ENCODE peak calls at places on chromosome 11, in six cellular contexts. I is osteocyte; H is stimulated activated CD4-positive, alpha-beta T cell treated with anti-CD3 and anti-CD28 coated beads, Interleukin-2, amount 100 ng/mL, for 48 hours; F is hypothalamus; B is HuH-7; X is AG20443. K is an unnamed sample.

GRCh38 chr11:8886332-8886731 is 24.7 kb upstream of the AKIP1 start:
- DNase-seq in I (no peak), H (no peak), F (no peak), B (no peak), X (no peak), K (peak)

GRCh38 chr11:34790620-34791019 is 125.6 kb downstream of the APIP start:
- DNase-seq in I (no peak), H (no peak), F (no peak), B (no peak), X (no peak), K (peak)

GRCh38 chr11:8477151-8477550 is 116.9 kb downstream of the STK33 start:
- DNase-seq in I (no peak), H (no peak), F (no peak), B (no peak), X (no peak), K (no peak)

GRCh38 chr11:35523351-35523768 is 2.1 kb downstream of the PAMR1 start:
- DNase-seq in I (no peak), H (no peak), F (no peak), B (no peak), X (peak), K (peak)

GRCh38 chr11:77725433-77725832 is 87.8 kb upstream of the CLNS1A start:
- DNase-seq in I (no peak), H (no peak), F (no peak), B (no peak), X (no peak), K (no peak)

GRCh38 chr11:66856496-66857233 is at the start of gene LRFN4:
- DNase-seq in I (peak), H (peak), F (peak), B (no peak), X (peak), K (peak)

GRCh38 chr11:128164090-128164741 is 423.1 kb downstream of the ETS1 start:
- DNase-seq in I (no peak), H (no peak), F (no peak), B (no peak), X (no peak), K (no peak)

GRCh38 chr11:73260127-73260457 is 12.0 kb upstream of the P2RY6 start:
- DNase-seq in I (peak), H (no peak), F (no peak), B (no peak), X (no peak), K (no peak)

K was measured in NCI-H69.